ENCODE peak calls at places on chromosomes 6 and 20, in seven cellular contexts. L, B, V, N, C, Z and F are unnamed samples.

GRCh38 chr20:23776067-23776771 is 25.5 kb upstream of the CST1 start:
- DNase-seq in L (no peak), B (no peak), V (no peak), N (no peak), C (no peak), Z (no peak), F (no peak)

GRCh38 chr20:17036546-17036945 is 190.3 kb upstream of the PCSK2 start:
- DNase-seq in L (no peak), B (peak), V (no peak), N (no peak), C (no peak), Z (no peak), F (no peak)

GRCh38 chr20:1328680-1329330 is at the start of gene SDCBP2:
- DNase-seq in L (no peak), B (peak), V (no peak), N (peak), C (peak), Z (no peak), F (peak)

GRCh38 chr20:48397689-48398005 is 430.2 kb downstream of the PREX1 start:
- DNase-seq in L (no peak), B (no peak), V (no peak), N (no peak), C (no peak), Z (no peak), F (no peak)

GRCh38 chr20:63071541-63072181 is 64.9 kb upstream of the BHLHE23 start:
- DNase-seq in L (peak), B (no peak), V (no peak), N (no peak), C (peak), Z (peak), F (no peak)

GRCh38 chr6:143262859-143263258 is 187.6 kb downstream of the ADAT2 start:
- DNase-seq in L (no peak), B (no peak), V (no peak), N (no peak), C (no peak), Z (no peak), F (no peak)

GRCh38 chr20:24163501-24163900 is 174.9 kb upstream of the GGTLC1 start:
- DNase-seq in L (peak), B (no peak), V (no peak), N (no peak), C (no peak), Z (no peak), F (no peak)

GRCh38 chr6:133396225-133396624 is 155.1 kb downstream of the EYA4 start:
- DNase-seq in L (peak), B (no peak), V (no peak), N (no peak), C (peak), Z (no peak), F (no peak)

GRCh38 chr20:43188861-43189613 is 669 bp downstream of the PTPRT start:
- DNase-seq in L (no peak), B (peak), V (no peak), N (no peak), C (no peak), Z (no peak), F (no peak)

GRCh38 chr6:119479860-119480655 is 130.5 kb upstream of the MAN1A1 start:
- DNase-seq in L (no peak), B (no peak), V (no peak), N (no peak), C (no peak), Z (no peak), F (peak)

GRCh38 chr6:151306269-151306783 is 66.6 kb downstream of the AKAP12 start:
- DNase-seq in L (no peak), B (peak), V (no peak), N (no peak), C (peak), Z (no peak), F (no peak)

GRCh38 chr6:31400467-31401289 is 2.7 kb upstream of the MICA start:
- DNase-seq in L (peak), B (no peak), V (peak), N (peak), C (peak), Z (peak), F (peak)

GRCh38 chr6:56764081-56764566 is 121.4 kb upstream of the DST start:
- DNase-seq in L (peak), B (peak), V (no peak), N (no peak), C (peak), Z (no peak), F (no peak)

GRCh38 chr6:91860951-91861350 is 1274.1 kb upstream of the MAP3K7 start:
- DNase-seq in L (peak), B (no peak), V (no peak), N (no peak), C (no peak), Z (no peak), F (no peak)

GRCh38 chr6:102417368-102417767 is 1023.9 kb downstream of the GRIK2 start:
- DNase-seq in L (peak), B (no peak), V (no peak), N (no peak), C (no peak), Z (no peak), F (no peak)

GRCh38 chr6:142763205-142763604 is 181.8 kb downstream of the HIVEP2 start:
- DNase-seq in L (peak), B (no peak), V (no peak), N (no peak), C (peak), Z (no peak), F (no peak)